ENCODE peak calls at places on chromosomes 11 and 22, in four cellular contexts. Z is cardiac fibroblast, W is Calu3, L is neural crest cell. H is an unnamed sample.
A peak's percentile ranks its signal among the peaks of the same experiment; 100 is the strongest.

GRCh38 chr11:129790131-129790530 is 25.5 kb upstream of the TMEM45B start:
- DNase-seq in Z (no peak), L (no peak), W (no peak), H (no peak)

GRCh38 chr11:108859510-108859909 is 194.6 kb downstream of the DDX10 start:
- DNase-seq in Z (no peak), W (no peak), L (no peak), H (no peak)

GRCh38 chr22:34804588-34804987 is 261.4 kb upstream of the ISX start:
- DNase-seq in W (no peak), Z (no peak), L (no peak), H (no peak)

GRCh38 chr11:61950035-61950547 is at the start of gene BEST1:
- DNase-seq in Z (no peak), W (no peak), L (no peak), H (no peak)

GRCh38 chr11:82701847-82702520 is 31.7 kb downstream of the FAM181B start:
- DNase-seq in Z (peak; percentile 55), W (peak; percentile 10), L (peak; percentile 59), H (peak; percentile 42)

GRCh38 chr11:122666743-122667142 is 11.2 kb downstream of the UBASH3B start:
- DNase-seq in L (no peak), W (no peak), Z (no peak), H (no peak)

GRCh38 chr22:25370322-25370721 is 150.9 kb downstream of the CRYBB2 start:
- DNase-seq in W (no peak), L (no peak), Z (no peak), H (no peak)

GRCh38 chr11:5690736-5691135 is 1.1 kb downstream of the TRIM22 start:
- DNase-seq in W (no peak), Z (peak; percentile 52), L (no peak), H (peak; percentile 59)

GRCh38 chr11:34624069-34624468 is 3.2 kb downstream of the EHF start:
- DNase-seq in W (peak; percentile 71), Z (no peak), L (no peak), H (no peak)

GRCh38 chr11:27395556-27396258 is 32.7 kb upstream of the CCDC34 start:
- DNase-seq in W (peak; percentile 39), Z (no peak), L (no peak), H (no peak)

GRCh38 chr22:46013460-46014416 is 36.8 kb upstream of the WNT7B start:
- DNase-seq in Z (peak; percentile 98), W (peak; percentile 98), L (peak; percentile 90), H (peak; percentile 98)
- TF ChIP-seq CTCF in Z (peak; percentile 78), W (peak; percentile 78), L (peak; percentile 78), H (peak; percentile 70)

DNA sequence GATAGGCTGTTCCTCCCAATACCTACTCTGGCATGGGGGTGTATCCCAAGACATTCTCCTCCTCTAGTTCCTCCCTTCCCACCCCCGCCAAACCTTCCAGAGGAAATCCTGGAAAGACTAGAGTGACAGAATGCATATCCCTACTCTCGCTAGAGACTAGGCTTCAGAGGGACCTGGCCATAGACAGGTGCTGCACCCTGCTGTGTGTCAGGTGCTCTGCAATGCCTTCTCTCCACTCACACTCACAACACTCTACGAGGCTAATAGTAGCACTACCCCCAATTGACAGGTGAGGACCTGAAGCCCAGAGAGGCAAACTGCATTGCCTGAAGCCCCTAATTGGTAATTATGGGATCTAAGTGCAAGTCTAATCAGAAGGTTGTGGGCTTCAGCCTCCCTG is 46.2 kb upstream of the LMO1 start:
- DNase-seq in Z (no peak), W (peak; percentile 26), L (no peak), H (no peak)
- TF ChIP-seq CTCF in Z (no peak), W (no peak), L (no peak), H (no peak)

GRCh38 chr11:791658-792534 is 2.0 kb upstream of the CEND1 start:
- DNase-seq in L (no peak), Z (no peak), W (no peak), H (no peak)

GRCh38 chr11:794013-794765 is 3.9 kb downstream of the SLC25A22 start:
- DNase-seq in W (no peak), Z (no peak), L (no peak), H (no peak)

GRCh38 chr11:792535-792821 is 2.6 kb upstream of the CEND1 start:
- DNase-seq in W (no peak), L (no peak), Z (no peak), H (no peak)

GRCh38 chr11:793556-793955 is 3.7 kb upstream of the CEND1 start:
- DNase-seq in L (no peak), Z (no peak), W (no peak), H (no peak)

GRCh38 chr11:792873-793272 is 3.0 kb upstream of the CEND1 start:
- DNase-seq in Z (no peak), W (no peak), L (no peak), H (no peak)
- TF ChIP-seq CTCF in Z (no peak), W (no peak), L (no peak), H (no peak)

DNA sequence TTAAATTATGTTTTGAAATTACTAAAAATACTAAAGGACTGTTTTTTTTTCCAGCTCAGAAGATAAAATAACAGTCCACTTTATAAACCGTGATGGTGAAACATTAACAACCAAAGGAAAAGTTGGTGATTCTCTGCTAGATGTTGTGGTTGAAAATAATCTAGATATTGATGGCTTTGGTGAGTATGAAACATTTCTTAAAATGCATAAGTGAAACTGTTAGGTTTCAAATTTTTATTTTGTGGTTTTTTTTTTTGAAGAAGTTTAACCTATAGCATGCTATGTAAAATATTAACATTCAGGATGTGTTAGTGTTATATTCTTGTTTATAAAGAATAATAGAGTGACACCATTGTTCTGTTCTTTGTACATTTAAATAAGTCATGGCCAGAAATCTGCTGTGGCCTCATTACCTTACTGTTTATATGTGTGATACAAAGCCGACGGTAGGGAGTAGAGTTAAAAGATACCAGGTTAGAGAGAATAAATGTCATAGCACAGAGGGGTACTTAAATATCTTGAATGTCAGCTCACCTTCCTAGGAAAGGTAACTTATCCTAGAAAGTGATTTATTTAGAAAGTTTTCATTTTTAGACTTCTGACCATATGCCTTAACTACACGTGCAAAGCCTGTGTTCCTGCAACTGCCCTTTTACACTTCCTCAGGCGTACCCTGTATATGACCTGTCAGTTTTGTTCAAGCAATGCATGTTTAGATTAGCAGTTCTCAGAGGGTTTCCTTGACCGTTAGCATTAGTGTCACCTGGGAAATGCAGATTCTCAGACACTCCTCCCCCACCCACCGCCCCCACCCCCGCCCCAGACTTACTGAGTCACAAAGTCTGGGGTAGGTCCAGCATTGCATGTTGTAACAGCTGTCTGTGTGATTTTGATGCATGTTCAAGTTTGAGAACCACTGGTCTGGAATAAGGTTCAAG is 6.3 kb downstream of the FDX1 start:
- DNase-seq in L (no peak), W (no peak), Z (peak; percentile 57), H (peak; percentile 58)
- TF ChIP-seq CTCF in L (no peak), W (no peak), Z (no peak), H (no peak)

DNA sequence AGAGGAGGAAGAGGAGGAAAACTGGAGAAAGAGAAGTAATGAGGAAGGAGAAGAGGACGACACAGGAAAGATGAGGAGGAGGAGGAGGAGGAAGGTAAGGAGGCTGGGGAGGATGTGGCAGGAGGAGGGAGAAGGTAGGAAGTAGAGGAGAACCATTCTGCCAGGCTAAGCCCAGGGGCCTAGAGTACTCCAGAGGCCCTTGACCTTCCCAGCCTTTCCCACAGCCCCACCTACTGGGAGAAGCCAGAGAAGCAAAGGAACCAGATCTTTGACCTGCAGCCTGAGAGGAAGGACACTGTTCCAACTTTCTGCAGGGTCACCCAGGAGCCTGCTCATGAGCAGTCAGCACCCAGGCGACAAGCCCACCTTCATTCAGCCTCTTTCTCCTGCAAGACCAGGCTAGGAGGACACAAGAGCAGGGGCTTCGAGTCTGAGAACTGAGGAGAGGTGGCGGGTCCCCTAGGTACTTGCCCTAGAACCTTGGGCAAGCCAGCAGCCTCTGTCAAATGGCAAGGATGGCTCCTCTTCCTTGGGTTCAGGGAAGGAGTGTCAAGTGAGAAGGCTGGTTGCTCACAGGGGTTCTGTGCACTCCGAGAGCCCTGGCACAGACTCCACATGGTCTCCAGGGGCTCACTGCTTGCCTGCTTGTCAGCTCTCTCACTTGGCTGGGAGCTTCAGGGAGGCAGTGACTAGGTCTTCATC is 27.9 kb upstream of the OAF start:
- DNase-seq in Z (peak; percentile 45), L (no peak), W (no peak), H (peak; percentile 72)
- TF ChIP-seq CTCF in Z (peak; percentile 44), L (peak; percentile 45), W (no peak), H (peak; percentile 62)

DNA sequence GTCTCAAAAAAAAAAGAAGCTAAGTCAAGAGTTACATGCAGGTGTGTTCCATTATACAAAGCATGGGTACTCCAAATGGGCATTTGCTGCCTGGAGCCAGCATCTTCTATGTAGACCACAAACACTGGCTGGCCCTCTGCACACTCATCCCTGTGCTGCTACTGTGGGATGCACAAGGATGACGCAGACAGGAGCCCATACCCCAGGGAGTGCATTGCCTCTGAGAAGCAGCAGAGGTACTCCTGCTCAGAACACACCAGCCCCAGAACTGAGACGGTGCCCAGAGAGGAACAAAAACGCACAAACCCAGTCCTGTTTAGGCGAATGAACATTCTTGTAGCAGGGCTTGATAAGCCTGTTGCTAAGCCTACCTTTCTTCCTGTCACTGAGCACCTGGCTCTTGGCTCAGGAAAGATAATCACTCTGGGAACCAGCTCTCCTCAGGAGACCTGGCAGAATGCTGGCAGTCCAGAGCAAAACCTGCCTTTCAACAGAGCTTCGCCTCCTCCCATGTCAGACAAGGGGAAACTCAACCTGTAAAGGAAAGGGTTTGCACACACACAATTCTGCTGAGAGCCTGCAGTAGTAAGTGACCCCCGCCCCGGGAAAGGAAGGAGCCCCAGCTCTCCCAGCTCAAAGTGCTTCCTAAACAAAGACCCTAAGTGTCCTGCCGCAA is 145.8 kb downstream of the TENM4 start:
- DNase-seq in W (no peak), Z (no peak), L (no peak), H (no peak)
- TF ChIP-seq CTCF in W (no peak), Z (no peak), L (no peak), H (no peak)

GRCh38 chr11:45212566-45213315 is 66.3 kb downstream of the PRDM11 start:
- DNase-seq in L (no peak), W (no peak), Z (no peak), H (no peak)
- TF ChIP-seq CTCF in L (no peak), W (peak; percentile 23), Z (no peak), H (no peak)

DNA sequence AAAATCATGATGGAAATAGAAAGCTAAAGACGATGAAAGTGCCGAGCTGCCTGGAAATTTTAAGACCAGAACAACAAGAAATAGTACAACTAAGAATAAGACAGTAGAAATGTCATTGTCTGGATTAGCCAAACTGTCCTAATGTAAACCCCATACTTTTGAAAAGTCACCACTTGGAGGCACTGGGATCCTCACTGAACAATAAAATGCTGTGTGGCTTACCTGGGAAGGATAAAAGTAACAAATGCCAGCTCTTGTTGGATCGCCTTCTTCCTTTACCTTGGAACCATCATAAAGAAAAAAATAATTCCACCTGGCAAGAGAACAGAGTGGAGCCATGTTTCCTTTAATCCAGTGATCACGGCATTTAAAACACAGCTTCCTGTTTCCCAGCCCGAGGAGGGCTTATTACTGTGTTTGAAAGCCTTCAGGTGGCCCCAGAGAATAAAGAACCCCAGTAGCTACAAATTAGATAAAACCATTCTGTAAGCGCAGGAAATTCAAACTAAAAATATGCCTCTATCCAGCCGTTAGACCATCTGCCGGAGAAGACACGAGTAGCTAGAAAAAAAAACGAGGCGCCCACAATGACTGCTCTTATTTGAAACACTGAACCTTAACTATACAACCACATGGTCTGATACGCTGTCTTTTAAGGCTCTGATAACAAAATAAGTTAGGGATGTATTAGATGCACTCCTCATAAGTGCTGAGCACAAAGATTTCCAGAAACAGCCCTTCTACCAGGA is 4.4 kb downstream of the HPS4 start:
- DNase-seq in L (no peak), W (no peak), Z (no peak), H (no peak)
- TF ChIP-seq CTCF in L (no peak), W (no peak), Z (no peak), H (no peak)

DNA sequence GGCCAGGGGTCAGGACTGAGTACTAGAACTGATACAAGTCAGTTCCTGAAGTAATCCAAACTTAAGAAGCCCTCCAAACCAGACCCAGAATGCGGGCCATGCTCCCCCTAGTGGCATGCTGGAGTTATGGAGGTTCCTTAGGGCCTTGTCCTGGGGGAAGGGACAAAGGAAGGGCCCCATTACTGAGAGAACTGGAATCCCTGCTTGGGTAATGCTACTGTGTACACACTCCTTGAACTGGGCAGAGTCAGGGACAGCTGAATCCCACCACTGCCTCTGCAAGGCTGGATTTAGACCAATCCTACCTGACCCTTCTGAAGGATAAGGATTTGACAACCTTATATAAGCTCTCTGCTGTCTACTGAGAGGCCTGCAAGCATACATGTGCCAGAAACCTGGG is 97.3 kb upstream of the AKIP1 start:
- DNase-seq in Z (peak; percentile 94), W (peak; percentile 84), L (peak; percentile 75), H (peak; percentile 92)
- TF ChIP-seq CTCF in Z (peak; percentile 99), W (peak; percentile 74), L (peak; percentile 80), H (peak; percentile 99)